ENCODE peak calls at places on chromosome 13, in five cellular contexts. U is activated CD4-positive, alpha-beta T cell treated with anti-CD3 and anti-CD28 coated beads for 4 hours; K is brain microvascular endothelial cell; N is GM03348; I is natural killer cell. L is an unnamed sample.

GRCh38 chr13:110965038-110965754 is 50.3 kb upstream of the ANKRD10 start:
- DNase-seq in U (no peak), K (peak), N (no peak), I (no peak), L (peak)

GRCh38 chr13:73765651-73766384 is 368.4 kb downstream of the KLF12 start:
- DNase-seq in U (peak), K (peak), N (peak), I (peak), L (peak)

GRCh38 chr13:94382960-94383359 is 96.5 kb downstream of the DCT start:
- DNase-seq in U (no peak), K (no peak), N (no peak), I (no peak), L (no peak)

GRCh38 chr13:52428295-52428694 is 22.1 kb downstream of the VPS36 start:
- DNase-seq in U (no peak), K (peak), N (no peak), I (no peak), L (no peak)

GRCh38 chr13:35832551-35832950 is 298.6 kb downstream of the DCLK1 start:
- DNase-seq in U (no peak), K (no peak), N (peak), I (no peak), L (no peak)

GRCh38 chr13:109146912-109147624 is 517.7 kb downstream of the MYO16 start:
- DNase-seq in U (no peak), K (peak), N (peak), I (no peak), L (peak)

GRCh38 chr13:110644892-110645521 is 29.7 kb downstream of the NAXD start:
- DNase-seq in U (peak), K (peak), N (peak), I (no peak), L (peak)

GRCh38 chr13:99389520-99390304 is 82.5 kb upstream of the GPR183 start:
- DNase-seq in U (no peak), K (no peak), N (no peak), I (no peak), L (no peak)

GRCh38 chr13:44936246-44936645 is 53.0 kb downstream of the NUFIP1 start:
- DNase-seq in U (no peak), K (no peak), N (no peak), I (no peak), L (no peak)

GRCh38 chr13:100550433-100550832 is 38.2 kb downstream of the GGACT start:
- DNase-seq in U (no peak), K (peak), N (peak), I (no peak), L (peak)

GRCh38 chr13:64397699-64398098 is 2832.4 kb downstream of the PCDH9 start:
- DNase-seq in U (no peak), K (peak), N (no peak), I (no peak), L (no peak)

GRCh38 chr13:51230473-51231105 is 8.4 kb downstream of the FAM124A start:
- DNase-seq in U (no peak), K (peak), N (peak), I (no peak), L (no peak)

GRCh38 chr13:24891476-24892108 is 127.6 kb downstream of the RNF17 start:
- DNase-seq in U (no peak), K (no peak), N (no peak), I (no peak), L (no peak)